ENCODE peak calls at places on chromosomes 11 and 22, in nine cellular contexts. Q, C, Y, N, F, R, K, D and G are unnamed samples.

GRCh38 chr11:85829172-85829571 is 18.2 kb upstream of the SYTL2 start:
- DNase-seq in Q (no peak), C (no peak), Y (no peak), N (no peak), F (no peak), R (no peak), K (no peak), D (no peak), G (no peak)

GRCh38 chr11:107785401-107785800 is 73.2 kb downstream of the SLC35F2 start:
- DNase-seq in Q (no peak), C (no peak), Y (no peak), N (no peak), F (no peak), R (peak), K (no peak), D (no peak), G (no peak)

GRCh38 chr11:95262994-95263764 is 32.2 kb upstream of the SESN3 start:
- DNase-seq in Q (no peak), C (no peak), Y (no peak), N (no peak), F (no peak), R (no peak), K (no peak), D (no peak), G (no peak)

GRCh38 chr22:35915477-35916013 is 113.1 kb downstream of the RBFOX2 start:
- DNase-seq in Q (no peak), C (peak), Y (no peak), N (no peak), F (no peak), R (no peak), K (no peak), D (no peak), G (no peak)

GRCh38 chr11:5690736-5691135 is 1.1 kb downstream of the TRIM22 start:
- DNase-seq in Q (no peak), C (peak), Y (no peak), N (no peak), F (no peak), R (no peak), K (no peak), D (no peak), G (no peak)

GRCh38 chr11:117600976-117601708 is 195.9 kb downstream of the DSCAML1 start:
- DNase-seq in Q (peak), C (no peak), Y (no peak), N (no peak), F (no peak), R (no peak), K (no peak), D (peak), G (no peak)

GRCh38 chr11:77087723-77088225 is 14.9 kb upstream of the OMP start:
- DNase-seq in Q (no peak), C (no peak), Y (no peak), N (no peak), F (no peak), R (no peak), K (no peak), D (no peak), G (no peak)

GRCh38 chr22:43217285-43218030 is 30.5 kb upstream of the TTLL12 start:
- DNase-seq in Q (no peak), C (no peak), Y (no peak), N (no peak), F (no peak), R (no peak), K (no peak), D (no peak), G (no peak)

GRCh38 chr11:78344676-78345075 is 72.9 kb downstream of the GAB2 start:
- DNase-seq in Q (no peak), C (no peak), Y (no peak), N (no peak), F (no peak), R (no peak), K (no peak), D (no peak), G (no peak)

GRCh38 chr11:64918056-64918455 is 1.0 kb upstream of the ATG2A start:
- DNase-seq in Q (no peak), C (peak), Y (no peak), N (no peak), F (no peak), R (no peak), K (no peak), D (no peak), G (no peak)

GRCh38 chr11:120565436-120566155 is 54.0 kb downstream of the GRIK4 start:
- DNase-seq in Q (no peak), C (no peak), Y (no peak), N (no peak), F (no peak), R (no peak), K (no peak), D (peak), G (no peak)